ENCODE peak calls at places on chromosomes 7 and 10, in nine cellular contexts. P, S, Z, H, Y, U, O, B and R are unnamed samples.

GRCh38 chr7:82690944-82691343 is 247.4 kb upstream of the CACNA2D1 start:
- DNase-seq in P (no peak), S (no peak), Z (no peak), H (no peak), Y (no peak), U (peak; percentile 10), O (no peak), B (no peak), R (no peak)

GRCh38 chr7:39085590-39086049 is 107.9 kb downstream of the POU6F2 start:
- DNase-seq in P (no peak), S (no peak), Z (peak; percentile 54), H (no peak), Y (peak; percentile 98), U (no peak), O (no peak), B (no peak), R (peak; percentile 26)

GRCh38 chr10:63722537-63722936 is 201.3 kb downstream of the REEP3 start:
- DNase-seq in P (no peak), S (no peak), Z (peak; percentile 56), H (peak; percentile 64), Y (no peak), U (no peak), O (no peak), B (no peak), R (peak; percentile 41)

GRCh38 chr7:337567-337951 is 47.6 kb downstream of the FOXL3 start:
- DNase-seq in P (no peak), S (no peak), Z (no peak), H (no peak), Y (no peak), U (no peak), O (no peak), B (no peak), R (no peak)

GRCh38 chr7:3924277-3924676 is 623.2 kb downstream of the SDK1 start:
- DNase-seq in P (no peak), S (no peak), Z (no peak), H (no peak), Y (no peak), U (no peak), O (no peak), B (no peak), R (no peak)

GRCh38 chr7:150479023-150479716 is 28.7 kb downstream of the GIMAP8 start:
- DNase-seq in P (no peak), S (no peak), Z (no peak), H (no peak), Y (no peak), U (no peak), O (no peak), B (no peak), R (peak; percentile 19)

GRCh38 chr10:72513910-72514309 is 112.0 kb downstream of the MICU1 start:
- DNase-seq in P (no peak), S (no peak), Z (no peak), H (no peak), Y (no peak), U (no peak), O (no peak), B (no peak), R (no peak)

GRCh38 chr7:80187727-80188126 is 53.1 kb downstream of the GNAI1 start:
- DNase-seq in P (no peak), S (no peak), Z (no peak), H (no peak), Y (no peak), U (no peak), O (no peak), B (no peak), R (no peak)

GRCh38 chr7:31958216-31958615 is 112.0 kb downstream of the PDE1C start:
- DNase-seq in P (no peak), S (no peak), Z (no peak), H (peak; percentile 70), Y (no peak), U (no peak), O (no peak), B (no peak), R (peak; percentile 18)

GRCh38 chr10:44724415-44725174 is 186.5 kb upstream of the TMEM72 start:
- DNase-seq in P (no peak), S (no peak), Z (no peak), H (peak; percentile 74), Y (no peak), U (no peak), O (no peak), B (no peak), R (no peak)

GRCh38 chr7:4739528-4739992 is 35.9 kb upstream of the AP5Z1 start:
- DNase-seq in P (no peak), S (peak; percentile 42), Z (peak; percentile 73), H (peak; percentile 38), Y (peak; percentile 78), U (no peak), O (no peak), B (no peak), R (peak; percentile 92)

GRCh38 chr7:112938895-112939588 is 147.6 kb downstream of the GPR85 start:
- DNase-seq in P (peak; percentile 50), S (peak; percentile 33), Z (peak; percentile 67), H (peak; percentile 20), Y (peak; percentile 44), U (peak; percentile 57), O (peak; percentile 56), B (peak; percentile 6), R (peak; percentile 55)

GRCh38 chr10:94299417-94299816 is 63.3 kb downstream of the NOC3L start:
- DNase-seq in P (no peak), S (peak; percentile 4), Z (no peak), H (peak; percentile 48), Y (no peak), U (no peak), O (peak; percentile 98), B (no peak), R (peak; percentile 4)

GRCh38 chr7:115984105-115984504 is 46.5 kb downstream of the TFEC start:
- DNase-seq in P (no peak), S (no peak), Z (no peak), H (peak; percentile 43), Y (no peak), U (no peak), O (no peak), B (no peak), R (no peak)

GRCh38 chr10:97210576-97210975 is 24.8 kb upstream of the SLIT1 start:
- DNase-seq in P (peak; percentile 68), S (peak; percentile 72), Z (peak; percentile 94), H (peak; percentile 66), Y (peak; percentile 48), U (peak; percentile 90), O (peak; percentile 89), B (peak; percentile 61), R (peak; percentile 77)

GRCh38 chr7:25482631-25483030 is 254.3 kb upstream of the NPVF start:
- DNase-seq in P (no peak), S (no peak), Z (no peak), H (no peak), Y (no peak), U (no peak), O (no peak), B (no peak), R (peak; percentile 85)

GRCh38 chr7:50270531-50271018 is 33.9 kb upstream of the IKZF1 start:
- DNase-seq in P (no peak), S (no peak), Z (no peak), H (no peak), Y (no peak), U (no peak), O (no peak), B (no peak), R (no peak)

GRCh38 chr10:99827906-99828305 is 45.5 kb downstream of the ABCC2 start:
- DNase-seq in P (no peak), S (no peak), Z (no peak), H (peak; percentile 72), Y (no peak), U (no peak), O (no peak), B (no peak), R (no peak)

GRCh38 chr10:130970341-130971122 is 341.0 kb downstream of the TCERG1L start:
- DNase-seq in P (no peak), S (no peak), Z (no peak), H (no peak), Y (no peak), U (no peak), O (no peak), B (no peak), R (no peak)

GRCh38 chr10:62264702-62265436 is 3.8 kb downstream of the RTKN2 start:
- DNase-seq in P (peak; percentile 64), S (no peak), Z (peak; percentile 89), H (peak; percentile 92), Y (peak; percentile 8), U (peak; percentile 67), O (peak; percentile 94), B (no peak), R (peak; percentile 83)